ENCODE peak calls at places on chromosomes 5 and 9, in four cellular contexts. One of them, this sample, is unnamed.

GRCh38 chr5:174490717-174491116 is 233.7 kb upstream of the MSX2 start:
- DNase-seq in A549: no peak
- DNase-seq in K562: no peak
- DNase-seq in sigmoid colon: no peak
- DNase-seq in this sample: no peak

GRCh38 chr5:103041071-103041676 is 78.8 kb downstream of the GIN1 start:
- DNase-seq in A549: peak
- DNase-seq in K562: no peak
- DNase-seq in sigmoid colon: no peak
- DNase-seq in this sample: no peak

GRCh38 chr9:34256104-34256503 is 73.0 kb downstream of the KIF24 start:
- DNase-seq in A549: no peak
- DNase-seq in K562: no peak
- DNase-seq in sigmoid colon: no peak
- DNase-seq in this sample: no peak

GRCh38 chr5:98781964-98782363 is 8.5 kb downstream of the RGMB start:
- DNase-seq in A549: no peak
- DNase-seq in K562: no peak
- DNase-seq in sigmoid colon: no peak
- DNase-seq in this sample: no peak

GRCh38 chr5:149049371-149049781 is 13.5 kb downstream of the SH3TC2 start:
- DNase-seq in A549: no peak
- DNase-seq in K562: no peak
- DNase-seq in sigmoid colon: no peak
- DNase-seq in this sample: no peak

GRCh38 chr9:128532581-128532980 is 19.8 kb upstream of the SPTAN1 start:
- DNase-seq in A549: no peak
- DNase-seq in K562: no peak
- DNase-seq in sigmoid colon: no peak
- DNase-seq in this sample: no peak

GRCh38 chr5:96432245-96433065 is 593 bp downstream of the PCSK1 start:
- DNase-seq in A549: no peak
- DNase-seq in K562: no peak
- DNase-seq in sigmoid colon: no peak
- DNase-seq in this sample: no peak

GRCh38 chr9:126856326-126856877 is 4.0 kb upstream of the ZBTB34 start:
- DNase-seq in A549: no peak
- DNase-seq in K562: no peak
- DNase-seq in sigmoid colon: no peak
- DNase-seq in this sample: no peak

GRCh38 chr5:157290981-157291711 is 25.2 kb downstream of the CYFIP2 start:
- DNase-seq in A549: peak
- DNase-seq in K562: no peak
- DNase-seq in sigmoid colon: no peak
- DNase-seq in this sample: no peak

GRCh38 chr9:133478851-133479711 is at the start of gene SLC2A6:
- DNase-seq in A549: peak
- DNase-seq in K562: peak
- DNase-seq in sigmoid colon: peak
- DNase-seq in this sample: peak
- TF ChIP-seq POLR2A in A549: peak
- TF ChIP-seq POLR2A in K562: no peak
- TF ChIP-seq POLR2A in sigmoid colon: no peak
- TF ChIP-seq POLR2A in this sample: no peak

GRCh38 chr9:97349400-97349799 is 41.9 kb downstream of the CCDC180 start:
- DNase-seq in A549: no peak
- DNase-seq in K562: no peak
- DNase-seq in sigmoid colon: no peak
- DNase-seq in this sample: no peak
- TF ChIP-seq EP300 in A549: no peak
- TF ChIP-seq EP300 in K562: no peak
- TF ChIP-seq EP300 in sigmoid colon: no peak
- TF ChIP-seq EP300 in this sample: no peak

GRCh38 chr9:21804791-21805190 is 2.4 kb downstream of the MTAP start:
- DNase-seq in A549: no peak
- DNase-seq in K562: no peak
- DNase-seq in sigmoid colon: no peak
- DNase-seq in this sample: no peak
- H3K4me3 ChIP-seq in A549: peak
- H3K4me3 ChIP-seq in K562: no peak
- H3K4me3 ChIP-seq in sigmoid colon: no peak
- H3K4me3 ChIP-seq in this sample: no peak

GRCh38 chr5:67771221-67771620 is 444.3 kb upstream of the PIK3R1 start:
- DNase-seq in A549: no peak
- DNase-seq in K562: no peak
- DNase-seq in sigmoid colon: no peak
- DNase-seq in this sample: no peak
- TF ChIP-seq POLR2A in A549: no peak
- TF ChIP-seq POLR2A in K562: no peak
- TF ChIP-seq POLR2A in sigmoid colon: no peak
- TF ChIP-seq POLR2A in this sample: no peak

GRCh38 chr9:97059661-97060060 is 20.7 kb upstream of the CTSV start:
- DNase-seq in A549: no peak
- DNase-seq in K562: no peak
- DNase-seq in sigmoid colon: no peak
- DNase-seq in this sample: no peak

GRCh38 chr9:97057651-97058050 is 18.7 kb upstream of the CTSV start:
- DNase-seq in A549: no peak
- DNase-seq in K562: peak
- DNase-seq in sigmoid colon: no peak
- DNase-seq in this sample: no peak

GRCh38 chr9:97064171-97064570 is 25.2 kb upstream of the CTSV start:
- DNase-seq in A549: no peak
- DNase-seq in K562: no peak
- DNase-seq in sigmoid colon: no peak
- DNase-seq in this sample: no peak

GRCh38 chr9:97060796-97061195 is 21.9 kb upstream of the CTSV start:
- DNase-seq in A549: no peak
- DNase-seq in K562: no peak
- DNase-seq in sigmoid colon: no peak
- DNase-seq in this sample: no peak
- TF ChIP-seq EP300 in A549: no peak
- TF ChIP-seq EP300 in K562: no peak
- TF ChIP-seq EP300 in sigmoid colon: no peak
- TF ChIP-seq EP300 in this sample: no peak

GRCh38 chr9:129611302-129611800 is 9.6 kb downstream of the C9orf50 start:
- DNase-seq in A549: no peak
- DNase-seq in K562: no peak
- DNase-seq in sigmoid colon: no peak
- DNase-seq in this sample: no peak
- H3K4me3 ChIP-seq in A549: no peak
- H3K4me3 ChIP-seq in K562: no peak
- H3K4me3 ChIP-seq in sigmoid colon: peak
- H3K4me3 ChIP-seq in this sample: peak

This sample was measured in tibial nerve.